ENCODE peak calls at places on chromosomes 4 and X, in eight cellular contexts. S is BJ; K is activated CD8-positive, alpha-beta memory T cell treated with anti-CD3 and anti-CD28 coated beads for 48 hours; I is NCI-H446 treated with DMSO at 0.1 percent for 48 hours; C is HS-5; O is NCI-H2029 treated with DMSO at 0.1 percent for 48 hours; N is adipocyte; T is stimulated activated CD4-positive, alpha-beta T cell treated with anti-CD3 and anti-CD28 coated beads, Interleukin-15, amount 100 ng/mL, for 1 hour. F is an unnamed sample.

GRCh38 chrX:47030339-47030738 is 47.9 kb upstream of the RGN start:
- DNase-seq in T (no peak), C (peak; percentile 33), O (peak; percentile 8), N (peak; percentile 88), S (no peak), K (no peak), I (peak; percentile 24), F (peak; percentile 32)

GRCh38 chrX:44344194-44344593 is 722 bp upstream of the EFHC2 start:
- DNase-seq in C (no peak), T (peak; percentile 3), S (no peak), N (no peak), I (no peak), K (no peak), O (no peak), F (no peak)

GRCh38 chrX:16628954-16629595 is 20.9 kb upstream of the S100G start:
- DNase-seq in I (no peak), O (no peak), T (no peak), K (no peak), N (no peak), S (no peak), C (no peak), F (no peak)

GRCh38 chr4:154732669-154733068 is 11.1 kb upstream of the LRAT start:
- DNase-seq in O (no peak), C (no peak), I (no peak), K (no peak), T (no peak), N (no peak), S (no peak), F (no peak)

GRCh38 chr4:84503495-84504437 is 4.7 kb upstream of the NKX6-1 start:
- DNase-seq in N (peak; percentile 92), I (peak; percentile 12), O (peak; percentile 10), K (no peak), T (no peak), S (no peak), C (peak; percentile 38), F (peak; percentile 95)

GRCh38 chrX:70998402-70999027 is 67.6 kb upstream of the SLC7A3 start:
- DNase-seq in C (no peak), T (no peak), I (no peak), O (no peak), K (no peak), N (peak; percentile 63), S (no peak), F (no peak)

GRCh38 chrX:26347171-26347570 is 131.2 kb downstream of the MAGEB5 start:
- DNase-seq in I (no peak), T (no peak), K (no peak), N (no peak), S (no peak), O (no peak), C (no peak), F (peak; percentile 25)

GRCh38 chr4:7890635-7891393 is 48.8 kb downstream of the AFAP1 start:
- DNase-seq in C (peak; percentile 95), O (peak; percentile 23), K (no peak), T (no peak), S (peak; percentile 95), I (peak; percentile 41), N (peak; percentile 78), F (peak; percentile 83)

GRCh38 chrX:44223150-44223549 is 120.3 kb downstream of the EFHC2 start:
- DNase-seq in C (peak; percentile 8), N (peak; percentile 15), O (no peak), T (no peak), I (peak; percentile 34), K (no peak), S (no peak), F (no peak)

GRCh38 chrX:68846536-68846935 is 17.7 kb downstream of the EFNB1 start:
- DNase-seq in T (no peak), I (no peak), K (no peak), N (peak; percentile 29), O (no peak), C (no peak), S (no peak), F (peak; percentile 68)

GRCh38 chr4:88674565-88674964 is 23.1 kb downstream of the NAP1L5 start:
- DNase-seq in K (no peak), S (no peak), T (no peak), I (no peak), O (no peak), N (no peak), C (no peak), F (no peak)

GRCh38 chrX:95733426-95733825 is 951.2 kb upstream of the DIAPH2 start:
- DNase-seq in S (no peak), O (no peak), K (no peak), T (no peak), N (no peak), C (no peak), I (no peak), F (no peak)

GRCh38 chr4:128979934-128980333 is 113.4 kb downstream of the SCLT1 start:
- DNase-seq in C (peak; percentile 51), I (peak; percentile 70), K (no peak), T (no peak), S (peak; percentile 29), N (peak; percentile 86), O (no peak), F (peak; percentile 88)

GRCh38 chr4:184851200-184851541 is 25.4 kb upstream of the ACSL1 start:
- DNase-seq in C (no peak), K (no peak), T (no peak), N (no peak), O (no peak), I (no peak), S (no peak), F (no peak)

GRCh38 chrX:28189011-28189410 is 207.8 kb upstream of the DCAF8L1 start:
- DNase-seq in T (no peak), S (no peak), O (no peak), I (no peak), N (peak; percentile 4), K (no peak), C (peak; percentile 32), F (no peak)

GRCh38 chr4:30191902-30192301 is 528.3 kb upstream of the PCDH7 start:
- DNase-seq in S (no peak), T (no peak), I (peak; percentile 24), N (no peak), C (no peak), K (no peak), O (no peak), F (no peak)

GRCh38 chrX:124421898-124422622 is 75.7 kb downstream of the SH2D1A start:
- DNase-seq in S (no peak), T (no peak), O (no peak), K (no peak), N (no peak), I (no peak), C (no peak), F (no peak)

GRCh38 chr4:186013404-186014186 is 55.4 kb upstream of the TLR3 start:
- DNase-seq in K (no peak), C (no peak), N (no peak), S (no peak), T (no peak), O (no peak), I (no peak), F (no peak)

GRCh38 chr4:34953145-34953799 is 1291.0 kb downstream of the ARAP2 start:
- DNase-seq in S (no peak), I (no peak), O (no peak), K (no peak), T (no peak), N (no peak), C (no peak), F (no peak)

GRCh38 chrX:135521405-135522131 is 1.1 kb downstream of the INTS6L start:
- DNase-seq in T (peak; percentile 62), S (peak; percentile 60), C (peak; percentile 55), I (peak; percentile 80), K (peak; percentile 35), N (peak; percentile 88), O (peak; percentile 47), F (peak; percentile 85)

GRCh38 chrX:150844016-150844415 is 54.5 kb downstream of the CD99L2 start:
- DNase-seq in S (no peak), T (no peak), I (no peak), N (no peak), O (no peak), C (no peak), K (no peak), F (no peak)

GRCh38 chrX:28039258-28039657 is 58.0 kb upstream of the DCAF8L1 start:
- DNase-seq in K (no peak), T (no peak), S (no peak), O (no peak), N (no peak), C (no peak), I (no peak), F (no peak)

GRCh38 chr4:83552924-83553323 is 17.0 kb downstream of the GPAT3 start:
- DNase-seq in C (peak; percentile 59), I (no peak), O (no peak), S (no peak), K (no peak), N (peak; percentile 19), T (no peak), F (no peak)

GRCh38 chr4:123479944-123480343 is 83.3 kb downstream of the SPRY1 start:
- DNase-seq in I (no peak), T (no peak), C (no peak), N (peak; percentile 14), O (peak; percentile 11), K (no peak), S (no peak), F (no peak)

GRCh38 chr4:9916937-9917336 is 104.4 kb downstream of the SLC2A9 start:
- DNase-seq in C (no peak), O (no peak), N (no peak), I (no peak), T (no peak), S (no peak), K (no peak), F (no peak)

GRCh38 chr4:4783847-4784246 is 75.6 kb upstream of the MSX1 start:
- DNase-seq in T (no peak), I (no peak), O (no peak), N (no peak), K (no peak), S (no peak), C (no peak), F (no peak)

GRCh38 chrX:17944833-17945497 is 83.9 kb upstream of the RAI2 start:
- DNase-seq in O (no peak), I (no peak), K (no peak), S (no peak), C (no peak), N (peak; percentile 2), T (no peak), F (no peak)

GRCh38 chr4:94551616-94552564 is 100.1 kb downstream of the PDLIM5 start:
- DNase-seq in S (no peak), K (no peak), O (no peak), I (no peak), C (no peak), T (no peak), N (peak; percentile 83), F (no peak)